ENCODE peak calls at places on chromosomes 11 and 22, in five cellular contexts. One of them, this sample, is unnamed.

GRCh38 chr22:28600546-28601143 is 79.0 kb downstream of the TTC28 start:
- DNase-seq in CD8-positive, alpha-beta T cell: no peak
- DNase-seq in BJ: no peak
- DNase-seq in heart left ventricle: no peak
- DNase-seq in fibroblast of mammary gland: peak
- DNase-seq in this sample: peak

GRCh38 chr22:46606886-46607285 is 13.3 kb upstream of the GRAMD4 start:
- DNase-seq in CD8-positive, alpha-beta T cell: no peak
- DNase-seq in BJ: no peak
- DNase-seq in heart left ventricle: no peak
- DNase-seq in fibroblast of mammary gland: no peak
- DNase-seq in this sample: no peak

GRCh38 chr11:70298243-70298915 is 27.9 kb downstream of the PPFIA1 start:
- DNase-seq in CD8-positive, alpha-beta T cell: no peak
- DNase-seq in BJ: no peak
- DNase-seq in heart left ventricle: no peak
- DNase-seq in fibroblast of mammary gland: no peak
- DNase-seq in this sample: no peak

GRCh38 chr11:33266418-33267215 is 9.4 kb downstream of the HIPK3 start:
- DNase-seq in CD8-positive, alpha-beta T cell: no peak
- DNase-seq in BJ: no peak
- DNase-seq in heart left ventricle: no peak
- DNase-seq in fibroblast of mammary gland: peak
- DNase-seq in this sample: peak

GRCh38 chr22:38696606-38697005 is 4.1 kb downstream of the JOSD1 start:
- DNase-seq in CD8-positive, alpha-beta T cell: no peak
- DNase-seq in BJ: peak
- DNase-seq in heart left ventricle: no peak
- DNase-seq in fibroblast of mammary gland: peak
- DNase-seq in this sample: peak

GRCh38 chr22:32815943-32816342 is 14.4 kb downstream of the TIMP3 start:
- DNase-seq in CD8-positive, alpha-beta T cell: no peak
- DNase-seq in BJ: no peak
- DNase-seq in heart left ventricle: no peak
- DNase-seq in fibroblast of mammary gland: no peak
- DNase-seq in this sample: no peak

GRCh38 chr11:104254347-104254746 is 90.4 kb upstream of the PDGFD start:
- DNase-seq in CD8-positive, alpha-beta T cell: no peak
- DNase-seq in BJ: no peak
- DNase-seq in heart left ventricle: peak
- DNase-seq in fibroblast of mammary gland: peak
- DNase-seq in this sample: peak

GRCh38 chr11:69234171-69234570 is 59.8 kb upstream of the MYEOV start:
- DNase-seq in CD8-positive, alpha-beta T cell: peak
- DNase-seq in BJ: no peak
- DNase-seq in heart left ventricle: no peak
- DNase-seq in fibroblast of mammary gland: no peak
- DNase-seq in this sample: no peak

GRCh38 chr11:73275381-73275750 is 3.2 kb downstream of the P2RY6 start:
- DNase-seq in CD8-positive, alpha-beta T cell: no peak
- DNase-seq in BJ: no peak
- DNase-seq in heart left ventricle: no peak
- DNase-seq in fibroblast of mammary gland: no peak
- DNase-seq in this sample: no peak

GRCh38 chr11:74749127-74749964 is 697 bp downstream of the RNF169 start:
- DNase-seq in CD8-positive, alpha-beta T cell: peak
- DNase-seq in BJ: no peak
- DNase-seq in heart left ventricle: peak
- DNase-seq in fibroblast of mammary gland: peak
- DNase-seq in this sample: peak

GRCh38 chr11:32792111-32792947 is 2.1 kb downstream of the CCDC73 start:
- DNase-seq in CD8-positive, alpha-beta T cell: no peak
- DNase-seq in BJ: no peak
- DNase-seq in heart left ventricle: no peak
- DNase-seq in fibroblast of mammary gland: no peak
- DNase-seq in this sample: no peak

GRCh38 chr11:135061166-135061565 is 649.1 kb upstream of the B3GAT1 start:
- DNase-seq in CD8-positive, alpha-beta T cell: no peak
- DNase-seq in BJ: no peak
- DNase-seq in heart left ventricle: no peak
- DNase-seq in fibroblast of mammary gland: no peak
- DNase-seq in this sample: no peak

GRCh38 chr11:76236092-76237026 is 30.1 kb upstream of the WNT11 start:
- DNase-seq in CD8-positive, alpha-beta T cell: peak
- DNase-seq in BJ: no peak
- DNase-seq in heart left ventricle: peak
- DNase-seq in fibroblast of mammary gland: peak
- DNase-seq in this sample: peak

GRCh38 chr11:120181446-120181992 is 29.3 kb upstream of the OAF start:
- DNase-seq in CD8-positive, alpha-beta T cell: peak
- DNase-seq in BJ: no peak
- DNase-seq in heart left ventricle: peak
- DNase-seq in fibroblast of mammary gland: no peak
- DNase-seq in this sample: no peak

GRCh38 chr11:123536690-123537437 is 106.8 kb downstream of the GRAMD1B start:
- DNase-seq in CD8-positive, alpha-beta T cell: no peak
- DNase-seq in BJ: no peak
- DNase-seq in heart left ventricle: no peak
- DNase-seq in fibroblast of mammary gland: peak
- DNase-seq in this sample: no peak

GRCh38 chr11:111378773-111379499 is at the start of gene POU2AF1:
- DNase-seq in CD8-positive, alpha-beta T cell: peak
- DNase-seq in BJ: no peak
- DNase-seq in heart left ventricle: no peak
- DNase-seq in fibroblast of mammary gland: peak
- DNase-seq in this sample: no peak

GRCh38 chr11:96648991-96649390 is 259.2 kb downstream of the JRKL start:
- DNase-seq in CD8-positive, alpha-beta T cell: no peak
- DNase-seq in BJ: no peak
- DNase-seq in heart left ventricle: no peak
- DNase-seq in fibroblast of mammary gland: no peak
- DNase-seq in this sample: no peak

GRCh38 chr11:77093987-77094840 is 8.4 kb upstream of the OMP start:
- DNase-seq in CD8-positive, alpha-beta T cell: no peak
- DNase-seq in BJ: no peak
- DNase-seq in heart left ventricle: peak
- DNase-seq in fibroblast of mammary gland: peak
- DNase-seq in this sample: no peak

GRCh38 chr11:93054279-93054678 is 84.8 kb downstream of the MTNR1B start:
- DNase-seq in CD8-positive, alpha-beta T cell: no peak
- DNase-seq in BJ: no peak
- DNase-seq in heart left ventricle: no peak
- DNase-seq in fibroblast of mammary gland: peak
- DNase-seq in this sample: peak

GRCh38 chr22:35434061-35434750 is 34.3 kb downstream of the MCM5 start:
- DNase-seq in CD8-positive, alpha-beta T cell: no peak
- DNase-seq in BJ: no peak
- DNase-seq in heart left ventricle: no peak
- DNase-seq in fibroblast of mammary gland: peak
- DNase-seq in this sample: no peak

GRCh38 chr11:104361975-104362374 is 198.0 kb upstream of the PDGFD start:
- DNase-seq in CD8-positive, alpha-beta T cell: no peak
- DNase-seq in BJ: no peak
- DNase-seq in heart left ventricle: no peak
- DNase-seq in fibroblast of mammary gland: no peak
- DNase-seq in this sample: no peak

GRCh38 chr11:59283825-59284772 is 71.4 kb upstream of the MPEG1 start:
- DNase-seq in CD8-positive, alpha-beta T cell: peak
- DNase-seq in BJ: no peak
- DNase-seq in heart left ventricle: no peak
- DNase-seq in fibroblast of mammary gland: peak
- DNase-seq in this sample: peak

GRCh38 chr11:2853997-2854560 is 31.5 kb downstream of the CDKN1C start:
- DNase-seq in CD8-positive, alpha-beta T cell: no peak
- DNase-seq in BJ: no peak
- DNase-seq in heart left ventricle: no peak
- DNase-seq in fibroblast of mammary gland: no peak
- DNase-seq in this sample: no peak

GRCh38 chr11:44632466-44633123 is 67.1 kb downstream of the CD82 start:
- DNase-seq in CD8-positive, alpha-beta T cell: peak
- DNase-seq in BJ: no peak
- DNase-seq in heart left ventricle: no peak
- DNase-seq in fibroblast of mammary gland: peak
- DNase-seq in this sample: peak

GRCh38 chr22:38758276-38758945 is 2.6 kb upstream of the SUN2 start:
- DNase-seq in CD8-positive, alpha-beta T cell: peak
- DNase-seq in BJ: no peak
- DNase-seq in heart left ventricle: no peak
- DNase-seq in fibroblast of mammary gland: no peak
- DNase-seq in this sample: no peak

GRCh38 chr11:13297917-13298356 is 20.3 kb downstream of the BMAL1 start:
- DNase-seq in CD8-positive, alpha-beta T cell: no peak
- DNase-seq in BJ: no peak
- DNase-seq in heart left ventricle: no peak
- DNase-seq in fibroblast of mammary gland: no peak
- DNase-seq in this sample: no peak

GRCh38 chr11:102447193-102447592 is 5.4 kb downstream of the TMEM123 start:
- DNase-seq in CD8-positive, alpha-beta T cell: no peak
- DNase-seq in BJ: no peak
- DNase-seq in heart left ventricle: no peak
- DNase-seq in fibroblast of mammary gland: no peak
- DNase-seq in this sample: no peak

GRCh38 chr11:102449651-102450570 is 2.7 kb downstream of the TMEM123 start:
- DNase-seq in CD8-positive, alpha-beta T cell: no peak
- DNase-seq in BJ: no peak
- DNase-seq in heart left ventricle: no peak
- DNase-seq in fibroblast of mammary gland: no peak
- DNase-seq in this sample: no peak

GRCh38 chr11:102446606-102447005 is 6.0 kb downstream of the TMEM123 start:
- DNase-seq in CD8-positive, alpha-beta T cell: no peak
- DNase-seq in BJ: peak
- DNase-seq in heart left ventricle: no peak
- DNase-seq in fibroblast of mammary gland: peak
- DNase-seq in this sample: peak

GRCh38 chr11:102448869-102449224 is 3.7 kb downstream of the TMEM123 start:
- DNase-seq in CD8-positive, alpha-beta T cell: no peak
- DNase-seq in BJ: no peak
- DNase-seq in heart left ventricle: no peak
- DNase-seq in fibroblast of mammary gland: no peak
- DNase-seq in this sample: no peak

GRCh38 chr11:102447941-102448868 is 4.4 kb downstream of the TMEM123 start:
- DNase-seq in CD8-positive, alpha-beta T cell: no peak
- DNase-seq in BJ: no peak
- DNase-seq in heart left ventricle: no peak
- DNase-seq in fibroblast of mammary gland: no peak
- DNase-seq in this sample: no peak
- H3K4me3 ChIP-seq in CD8-positive, alpha-beta T cell: peak
- H3K4me3 ChIP-seq in BJ: no peak
- H3K4me3 ChIP-seq in heart left ventricle: no peak
- H3K4me3 ChIP-seq in fibroblast of mammary gland: no peak
- H3K4me3 ChIP-seq in this sample: no peak

DNA sequence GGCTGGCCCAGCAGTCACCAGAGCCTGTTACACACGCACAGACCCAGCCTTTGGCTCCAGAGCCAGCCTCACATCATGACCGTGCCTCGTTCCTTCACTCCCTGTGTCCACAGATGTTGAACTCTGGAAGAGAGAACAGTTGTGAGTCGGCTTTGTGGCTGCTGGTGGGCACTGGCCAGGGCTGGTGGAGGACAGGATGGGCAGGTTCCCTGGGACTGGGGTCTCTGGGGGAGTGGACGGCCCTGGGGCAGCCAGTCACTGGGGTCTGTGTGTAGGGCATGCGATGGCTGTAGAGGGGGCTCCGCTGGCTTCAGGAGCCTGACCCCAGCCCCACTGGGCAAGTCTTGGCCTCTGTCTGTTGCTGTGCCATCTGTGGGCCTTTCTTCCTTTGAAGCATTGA is 1070.1 kb downstream of the BRD1 start:
- DNase-seq in CD8-positive, alpha-beta T cell: peak
- DNase-seq in BJ: no peak
- DNase-seq in heart left ventricle: no peak
- DNase-seq in fibroblast of mammary gland: no peak
- DNase-seq in this sample: no peak
- H3K4me3 ChIP-seq in CD8-positive, alpha-beta T cell: no peak
- H3K4me3 ChIP-seq in BJ: no peak
- H3K4me3 ChIP-seq in heart left ventricle: no peak
- H3K4me3 ChIP-seq in fibroblast of mammary gland: no peak
- H3K4me3 ChIP-seq in this sample: no peak

DNA sequence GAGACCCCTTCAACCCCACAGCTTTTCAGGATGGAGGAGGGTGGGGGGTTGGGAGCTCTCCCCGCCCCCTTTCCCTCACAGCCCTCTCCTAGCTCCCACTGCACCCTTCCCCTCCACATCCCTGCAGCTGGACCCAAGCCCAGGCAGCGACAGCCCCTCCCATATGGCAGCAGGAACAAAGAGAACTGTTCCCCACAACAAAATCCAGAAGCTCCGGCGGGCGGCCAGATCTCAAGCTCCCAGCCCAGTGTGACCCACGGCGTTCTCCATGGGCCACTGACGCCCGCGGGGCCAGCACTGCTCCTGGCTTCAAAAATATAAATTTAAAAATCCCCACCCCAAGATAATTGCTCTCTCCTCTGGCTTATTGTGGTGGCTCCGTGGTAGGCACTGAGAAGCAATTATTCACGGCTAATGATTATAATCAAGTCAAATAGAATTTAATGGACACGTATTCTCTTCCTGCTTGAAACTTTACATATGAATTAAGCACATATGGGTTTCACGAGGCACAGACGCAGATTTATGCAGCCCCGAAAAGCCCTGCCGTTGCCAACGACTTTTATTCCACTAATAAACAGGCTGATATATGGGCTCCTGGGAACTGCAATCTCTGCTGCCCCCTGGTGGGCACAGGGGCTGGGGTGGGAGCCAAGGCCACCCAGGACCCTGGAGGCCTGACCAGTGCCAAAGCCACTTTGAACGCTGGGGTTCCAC is 17.6 kb downstream of the MACROD1 start:
- DNase-seq in CD8-positive, alpha-beta T cell: peak
- DNase-seq in BJ: no peak
- DNase-seq in heart left ventricle: peak
- DNase-seq in fibroblast of mammary gland: peak
- DNase-seq in this sample: peak
- H3K4me3 ChIP-seq in CD8-positive, alpha-beta T cell: no peak
- H3K4me3 ChIP-seq in BJ: no peak
- H3K4me3 ChIP-seq in heart left ventricle: peak
- H3K4me3 ChIP-seq in fibroblast of mammary gland: peak
- H3K4me3 ChIP-seq in this sample: no peak

DNA sequence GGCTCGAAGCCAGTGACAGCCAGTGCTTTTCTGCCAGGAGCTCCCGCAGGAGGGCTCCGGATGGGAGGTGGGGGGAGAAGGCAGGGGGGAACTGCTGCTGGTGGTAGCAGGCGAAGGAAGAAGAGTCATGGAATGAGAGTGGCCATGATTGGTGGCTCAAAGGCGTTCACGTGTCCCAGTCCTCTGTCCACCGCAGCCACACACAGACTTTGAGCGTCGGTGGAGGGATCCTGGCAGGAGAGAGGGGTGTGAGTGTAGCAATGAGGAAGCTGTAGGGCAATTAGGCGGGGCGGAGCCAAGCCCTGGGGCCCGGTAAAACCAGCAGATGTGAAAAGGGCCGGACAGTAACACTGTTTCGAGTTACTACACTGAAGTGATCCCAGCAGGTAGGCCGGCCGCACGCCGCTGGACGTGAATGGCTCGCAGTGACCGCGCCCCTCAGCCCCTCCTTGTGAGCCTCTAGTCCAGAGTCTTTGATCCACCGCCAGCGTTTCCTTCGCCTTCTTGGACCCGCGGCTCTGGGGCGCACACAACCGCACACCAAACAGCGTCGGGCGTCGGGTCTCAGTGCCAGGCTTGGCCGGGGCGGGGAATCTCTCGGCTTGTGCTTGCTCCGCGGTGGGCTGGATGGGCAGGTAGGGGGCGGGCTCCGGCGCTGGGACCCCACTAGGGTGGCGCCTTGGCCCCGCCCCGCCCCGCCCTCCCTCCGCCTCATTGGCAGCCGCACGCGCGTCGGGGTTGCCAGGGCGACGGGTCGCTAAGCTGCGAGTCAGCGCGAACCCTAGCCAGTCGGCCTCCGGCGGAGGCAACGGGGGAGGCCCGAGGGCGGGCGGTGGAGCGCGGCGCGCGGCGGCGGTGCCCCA is at the start of gene LRRC10B:
- DNase-seq in CD8-positive, alpha-beta T cell: no peak
- DNase-seq in BJ: no peak
- DNase-seq in heart left ventricle: no peak
- DNase-seq in fibroblast of mammary gland: no peak
- DNase-seq in this sample: no peak
- H3K4me3 ChIP-seq in CD8-positive, alpha-beta T cell: peak
- H3K4me3 ChIP-seq in BJ: peak
- H3K4me3 ChIP-seq in heart left ventricle: peak
- H3K4me3 ChIP-seq in fibroblast of mammary gland: no peak
- H3K4me3 ChIP-seq in this sample: peak